ENCODE peak calls at places on chromosome 12, in four cellular contexts. B, Z, N and A are unnamed samples.

GRCh38 chr12:69720748-69721147 is 17.9 kb upstream of the RAB3IP start:
- DNase-seq in B (no peak), N (no peak), Z (no peak), A (no peak)

GRCh38 chr12:66960704-66961690 is 282.1 kb upstream of the GRIP1 start:
- DNase-seq in Z (no peak), N (peak), B (no peak), A (peak)

GRCh38 chr12:49961993-49962764 is 507 bp downstream of the AQP5 start:
- DNase-seq in N (no peak), B (no peak), Z (no peak), A (no peak)

GRCh38 chr12:119006749-119007148 is 25.4 kb downstream of the SRRM4 start:
- DNase-seq in Z (no peak), N (no peak), B (no peak), A (no peak)

GRCh38 chr12:125983094-125983783 is 918.0 kb downstream of the AACS start:
- DNase-seq in B (no peak), N (peak), Z (no peak), A (no peak)

GRCh38 chr12:107322063-107322462 is 228.7 kb upstream of the CRY1 start:
- DNase-seq in Z (no peak), N (no peak), B (no peak), A (no peak)

GRCh38 chr12:131756441-131756840 is 45.6 kb downstream of the SFSWAP start:
- DNase-seq in Z (no peak), B (no peak), N (no peak), A (no peak)

GRCh38 chr12:85279449-85280137 is 427 bp upstream of the ALX1 start:
- DNase-seq in Z (no peak), N (peak), B (no peak), A (no peak)

GRCh38 chr12:11978985-11979384 is 91.8 kb upstream of the BCL2L14 start:
- DNase-seq in Z (no peak), N (peak), B (no peak), A (no peak)

GRCh38 chr12:16175893-16176292 is 101.6 kb downstream of the SLC15A5 start:
- DNase-seq in N (no peak), Z (no peak), B (no peak), A (no peak)

GRCh38 chr12:118480235-118480634 is 103.9 kb downstream of the SUDS3 start:
- DNase-seq in Z (no peak), B (no peak), N (no peak), A (no peak)

GRCh38 chr12:3304436-3305135 is 186.4 kb upstream of the PRMT8 start:
- DNase-seq in B (no peak), Z (peak), N (peak), A (no peak)

GRCh38 chr12:58873496-58873895 is 46.8 kb downstream of the LRIG3 start:
- DNase-seq in Z (no peak), N (peak), B (no peak), A (no peak)

GRCh38 chr12:58917699-58918334 is 2.5 kb downstream of the LRIG3 start:
- DNase-seq in Z (peak), N (peak), B (no peak), A (no peak)

GRCh38 chr12:106001105-106001489 is 137.7 kb downstream of the NUAK1 start:
- DNase-seq in Z (no peak), N (no peak), B (no peak), A (no peak)

GRCh38 chr12:89238593-89238992 is 113.7 kb downstream of the DUSP6 start:
- DNase-seq in B (peak), N (no peak), Z (no peak), A (no peak)

GRCh38 chr12:66947119-66947518 is 268.2 kb upstream of the GRIP1 start:
- DNase-seq in Z (no peak), B (no peak), N (no peak), A (no peak)

GRCh38 chr12:115375188-115375991 is 691.4 kb upstream of the TBX3 start:
- DNase-seq in N (peak), Z (peak), B (no peak), A (no peak)

GRCh38 chr12:27592548-27592947 is 68.5 kb downstream of the PPFIBP1 start:
- DNase-seq in B (no peak), N (peak), Z (peak), A (no peak)

GRCh38 chr12:70154087-70154486 is 89.1 kb upstream of the CNOT2 start:
- DNase-seq in B (no peak), N (no peak), Z (no peak), A (no peak)

GRCh38 chr12:116524964-116525379 is 34.2 kb upstream of the MAP1LC3B2 start:
- DNase-seq in N (peak), Z (peak), B (no peak), A (no peak)

GRCh38 chr12:80053048-80053790 is 46.1 kb upstream of the OTOGL start:
- DNase-seq in Z (peak), B (peak), N (peak), A (peak)

GRCh38 chr12:53047221-53048032 is 2.4 kb upstream of the TNS2 start:
- DNase-seq in B (peak), N (peak), Z (peak), A (no peak)

GRCh38 chr12:57821474-57822214 is 3.1 kb upstream of the AVIL start:
- DNase-seq in Z (no peak), B (no peak), N (no peak), A (no peak)

GRCh38 chr12:116284401-116284800 is 6.9 kb upstream of the MED13L start:
- DNase-seq in N (no peak), B (no peak), Z (peak), A (no peak)

GRCh38 chr12:19035552-19035951 is 94.0 kb upstream of the PLEKHA5 start:
- DNase-seq in B (no peak), Z (peak), N (no peak), A (no peak)

GRCh38 chr12:3107954-3108353 is 30.8 kb downstream of the TSPAN9 start:
- DNase-seq in B (no peak), N (no peak), Z (no peak), A (no peak)

GRCh38 chr12:19506497-19506896 is 67.2 kb downstream of the AEBP2 start:
- DNase-seq in B (no peak), N (no peak), Z (no peak), A (no peak)

GRCh38 chr12:120015313-120015712 is 26.3 kb downstream of the BICDL1 start:
- DNase-seq in N (no peak), B (no peak), Z (no peak), A (no peak)

GRCh38 chr12:106120578-106121105 is 18.1 kb downstream of the NUAK1 start:
- DNase-seq in B (no peak), Z (no peak), N (no peak), A (no peak)

GRCh38 chr12:131852551-131853299 is 24.5 kb downstream of the MMP17 start:
- DNase-seq in N (no peak), Z (no peak), B (no peak), A (no peak)

GRCh38 chr12:765861-766260 is 13.5 kb downstream of the WNK1 start:
- DNase-seq in B (no peak), Z (no peak), N (no peak), A (no peak)

GRCh38 chr12:30795660-30796507 is 41.1 kb upstream of the CAPRIN2 start:
- DNase-seq in Z (peak), B (peak), N (peak), A (no peak)

GRCh38 chr12:22100952-22101748 is 55.1 kb downstream of the CMAS start:
- DNase-seq in B (no peak), Z (peak), N (peak), A (peak)

GRCh38 chr12:70606001-70606400 is 31.2 kb downstream of the PTPRB start:
- DNase-seq in Z (no peak), B (no peak), N (no peak), A (no peak)

GRCh38 chr12:12723147-12723680 is 6.0 kb downstream of the CDKN1B start:
- DNase-seq in B (no peak), N (peak), Z (no peak), A (no peak)

GRCh38 chr12:64965920-64966319 is 141.5 kb downstream of the TBC1D30 start:
- DNase-seq in B (no peak), Z (no peak), N (no peak), A (no peak)

GRCh38 chr12:124777399-124778372 is 86.0 kb downstream of the SCARB1 start:
- DNase-seq in B (peak), N (no peak), Z (no peak), A (no peak)

GRCh38 chr12:59036341-59036740 is 116.0 kb upstream of the LRIG3 start:
- DNase-seq in N (no peak), B (no peak), Z (no peak), A (no peak)

GRCh38 chr12:14259481-14260010 is 105.9 kb upstream of the ATF7IP start:
- DNase-seq in B (no peak), N (no peak), Z (no peak), A (no peak)
- H3K4me3 ChIP-seq in B (no peak), N (no peak), Z (no peak), A (no peak)

GRCh38 chr12:96396914-96397313 is 3.3 kb downstream of the CDK17 start:
- DNase-seq in Z (no peak), N (no peak), B (no peak), A (no peak)
- H3K4me3 ChIP-seq in Z (peak), N (peak), B (no peak), A (no peak)

DNA sequence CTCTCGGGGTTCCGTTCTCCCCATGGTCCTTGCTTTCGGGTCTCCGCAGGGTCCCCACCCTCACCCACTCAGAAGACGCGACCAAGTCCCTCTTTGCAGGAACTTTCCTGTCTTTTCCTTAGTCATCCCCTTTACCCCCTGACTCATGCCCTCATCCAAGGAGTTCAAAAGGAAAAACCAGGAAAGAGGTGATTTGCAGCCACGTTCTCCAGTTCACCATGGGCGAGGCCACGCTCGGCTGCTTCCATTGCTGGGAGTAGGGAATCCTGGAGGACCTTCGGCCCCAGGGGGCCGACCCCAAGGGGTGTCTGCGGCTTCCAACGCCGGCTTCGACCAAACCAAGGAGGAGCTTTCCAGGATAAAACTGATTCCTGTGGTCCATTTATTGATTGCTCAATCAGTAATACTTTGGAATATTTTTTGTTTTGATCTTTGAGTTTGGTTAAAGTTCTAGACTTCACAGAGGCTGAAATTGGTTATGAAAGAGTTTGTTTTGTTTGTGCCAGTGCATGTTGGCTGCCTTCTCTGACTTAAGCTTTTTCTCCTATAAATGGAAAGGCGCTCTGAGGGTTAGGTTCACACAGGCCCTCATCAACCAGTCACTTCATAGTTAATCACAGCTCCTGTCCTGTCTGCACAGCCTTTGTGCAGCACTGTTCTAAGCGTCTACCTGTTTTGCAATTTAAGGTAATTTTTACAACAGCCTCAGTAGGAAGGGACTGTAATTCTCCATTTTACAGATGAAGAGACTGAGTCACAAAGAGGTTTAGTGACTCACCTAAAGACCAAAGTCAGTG is 827 bp downstream of the ALDH2 start:
- DNase-seq in B (no peak), N (no peak), Z (peak), A (no peak)
- H3K4me3 ChIP-seq in B (peak), N (peak), Z (peak), A (peak)

DNA sequence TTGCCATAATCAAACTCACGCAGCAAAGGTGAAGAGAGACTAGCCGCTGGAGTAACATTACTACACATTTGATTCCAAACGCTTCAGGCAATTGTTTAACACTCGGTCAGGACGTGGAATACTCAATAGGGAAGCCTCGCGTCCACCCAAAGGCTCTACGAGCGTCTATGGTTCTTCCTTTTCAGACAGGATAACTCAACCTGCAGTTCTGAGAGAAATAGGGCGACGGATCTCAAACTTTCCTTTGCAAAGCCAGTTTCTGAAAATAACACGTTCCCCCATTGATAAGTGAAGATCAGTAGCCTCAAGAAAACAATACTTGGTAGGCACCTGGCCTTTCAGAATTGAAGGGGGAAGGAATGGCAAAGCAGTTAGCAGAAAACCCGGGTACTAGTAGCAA is 70.1 kb upstream of the USP15 start:
- DNase-seq in Z (no peak), N (no peak), B (no peak), A (no peak)
- H3K4me3 ChIP-seq in Z (no peak), N (no peak), B (no peak), A (no peak)

DNA sequence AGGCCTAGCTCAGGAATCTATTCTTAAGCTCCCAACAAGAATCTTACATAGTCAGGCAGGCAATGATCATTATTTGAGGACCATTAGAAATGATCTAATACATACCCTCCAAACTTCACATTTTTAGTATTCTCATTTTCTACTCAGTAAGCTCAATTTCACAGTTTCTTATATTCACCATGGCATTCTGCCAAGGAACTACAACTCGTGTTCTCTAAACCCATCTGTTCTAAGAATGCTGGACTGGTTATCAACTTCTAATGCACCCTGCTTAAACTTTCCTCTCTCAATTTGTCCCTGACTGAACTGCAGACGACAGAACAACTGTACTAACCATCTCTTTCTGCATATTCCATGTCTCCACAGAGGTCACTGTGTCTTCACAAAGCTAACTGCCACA is 58.7 kb downstream of the GXYLT1 start:
- DNase-seq in B (no peak), Z (peak), N (peak), A (no peak)
- H3K4me3 ChIP-seq in B (no peak), Z (no peak), N (no peak), A (no peak)

GRCh38 chr12:54585243-54585642 is 3.2 kb downstream of the PPP1R1A start:
- DNase-seq in Z (no peak), N (no peak), B (no peak), A (no peak)

GRCh38 chr12:54586620-54587019 is 1.8 kb downstream of the PPP1R1A start:
- DNase-seq in B (no peak), N (no peak), Z (no peak), A (no peak)

GRCh38 chr12:54588892-54589291 is 433 bp upstream of the PPP1R1A start:
- DNase-seq in Z (no peak), B (no peak), N (no peak), A (no peak)

GRCh38 chr12:54588110-54588831 is at the start of gene PPP1R1A:
- DNase-seq in Z (no peak), N (no peak), B (peak), A (no peak)

DNA sequence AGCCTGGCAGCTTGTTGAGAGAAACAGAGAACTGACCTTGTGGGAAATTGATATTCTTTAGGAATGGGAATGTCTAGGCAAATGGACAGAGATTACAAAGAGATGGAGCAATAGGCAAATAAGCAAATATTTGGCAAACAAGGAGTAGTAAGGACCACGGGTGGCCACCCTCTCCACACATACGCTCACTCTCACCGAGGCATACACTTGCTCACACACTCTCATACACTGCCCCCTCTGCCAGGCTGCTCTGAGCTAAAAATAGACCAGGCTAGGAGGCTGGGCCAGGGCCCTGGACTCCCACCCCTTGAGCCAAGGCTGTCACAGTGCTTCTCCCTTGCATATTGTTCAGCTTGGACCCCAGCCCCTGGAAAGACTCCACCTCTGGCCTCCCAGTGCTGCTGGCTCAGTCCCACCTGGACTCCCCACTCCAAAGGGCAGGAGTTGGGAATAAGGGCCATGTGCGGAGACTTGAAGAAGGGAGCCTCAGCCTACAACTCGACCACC is 1.1 kb downstream of the PPP1R1A start:
- DNase-seq in Z (no peak), N (no peak), B (peak), A (no peak)
- H3K4me3 ChIP-seq in Z (no peak), N (no peak), B (peak), A (no peak)